ENCODE peak calls at places on chromosomes 12 and 14, in eight cellular contexts. S is cardiac muscle cell, O is HCT116, K is GM12878, N is SJSA1, T is tibial nerve, H is fibroblast of lung, E is K562. W is an unnamed sample. For H3K9me3, the result is how much of the 10 kb centered on the place peaks cover.

GRCh38 chr12:123142518-123142840 is 8.4 kb downstream of the PITPNM2 start:
- DNase-seq in E (no peak), K (no peak), O (no peak), S (no peak), H (no peak), N (no peak), T (no peak), W (no peak)

GRCh38 chr14:64970776-64971451 is 1.2 kb downstream of the RAB15 start:
- DNase-seq in K (no peak), O (no peak), T (no peak), S (no peak), H (no peak), N (no peak), E (no peak), W (no peak)

GRCh38 chr12:97465012-97465345 is 2.4 kb downstream of the RMST start:
- DNase-seq in O (no peak), E (no peak), K (no peak), N (no peak), T (no peak), S (no peak), H (no peak), W (no peak)

GRCh38 chr12:114555451-114555850 is 128.5 kb downstream of the TBX3 start:
- DNase-seq in N (no peak), H (no peak), K (no peak), T (no peak), S (no peak), E (no peak), O (no peak), W (no peak)

GRCh38 chr14:72619881-72620280 is 274.0 kb downstream of the DPF3 start:
- DNase-seq in E (no peak), K (no peak), N (no peak), O (no peak), T (no peak), S (no peak), H (no peak), W (no peak)

GRCh38 chr14:57462551-57462950 is 31.1 kb downstream of the CCDC198 start:
- DNase-seq in S (no peak), O (no peak), H (no peak), N (no peak), K (no peak), E (no peak), T (no peak), W (no peak)

GRCh38 chr12:104328790-104329189 is 25.3 kb downstream of the EID3 start:
- DNase-seq in E (no peak), O (no peak), K (no peak), N (no peak), H (no peak), T (no peak), S (no peak), W (no peak)

GRCh38 chr12:128381537-128381936 is 114.6 kb downstream of the TMEM132C start:
- DNase-seq in O (no peak), S (no peak), T (no peak), H (no peak), N (no peak), E (no peak), K (no peak), W (no peak)

GRCh38 chr14:103097994-103098957 is 3.8 kb downstream of the EXOC3L4 start:
- DNase-seq in E (peak), O (no peak), T (no peak), N (no peak), H (no peak), K (no peak), S (no peak), W (no peak)

GRCh38 chr14:33916663-33917565 is 34.0 kb downstream of the EGLN3 start:
- DNase-seq in T (no peak), S (peak), E (peak), N (no peak), O (no peak), K (no peak), H (no peak), W (no peak)

GRCh38 chr12:6570264-6570887 is 2.3 kb upstream of the NOP2 start:
- DNase-seq in O (peak), S (no peak), E (peak), T (no peak), H (peak), N (peak), K (no peak), W (no peak)

GRCh38 chr12:133080619-133081407 is at the start of gene ZNF140:
- DNase-seq in O (no peak), N (no peak), S (peak), E (peak), K (peak), H (peak), T (peak), W (peak)
- H3K9me3 ChIP-seq in O (under half), N (under half), S (under half), E (under half), K (half or more), H (under half), T (under half), W (half or more)

GRCh38 chr12:90044069-90044468 is 335.4 kb upstream of the ATP2B1 start:
- DNase-seq in S (no peak), N (no peak), K (no peak), H (no peak), O (no peak), E (no peak), T (no peak), W (no peak)

GRCh38 chr12:90043264-90043663 is 334.6 kb upstream of the ATP2B1 start:
- DNase-seq in K (no peak), N (no peak), S (peak), T (no peak), O (no peak), E (no peak), H (no peak), W (no peak)

GRCh38 chr12:90045559-90045958 is 336.9 kb upstream of the ATP2B1 start:
- DNase-seq in T (no peak), K (no peak), O (no peak), E (no peak), N (peak), H (no peak), S (no peak), W (no peak)

GRCh38 chr12:90048918-90049317 is 340.3 kb upstream of the ATP2B1 start:
- DNase-seq in E (no peak), H (no peak), K (no peak), S (no peak), O (no peak), N (no peak), T (no peak), W (no peak)
- H3K9me3 ChIP-seq in E (under half), H (under half), K (under half), S (under half), O (under half), N (under half), T (under half), W (under half)

DNA sequence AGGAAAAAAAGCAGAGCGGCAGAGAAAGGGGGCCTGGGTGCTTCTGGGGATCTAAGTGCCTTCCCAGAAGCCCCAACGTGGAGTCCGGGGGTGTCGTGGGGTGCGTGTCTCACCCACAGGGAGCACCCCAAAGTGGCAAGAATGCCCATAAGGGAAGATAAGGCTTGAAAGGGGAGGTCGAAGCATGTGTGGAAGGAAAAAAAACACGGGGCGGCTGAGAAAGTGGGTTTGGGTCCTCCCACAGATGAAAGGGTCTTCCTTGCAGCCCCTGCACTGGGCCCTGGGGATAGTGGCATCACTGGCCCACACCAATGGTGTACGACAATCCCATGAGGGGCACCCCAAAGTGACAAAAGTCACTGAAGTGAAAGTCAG is 275.5 kb downstream of the ALG10 start:
- DNase-seq in S (no peak), K (no peak), H (no peak), N (no peak), E (no peak), O (no peak), T (no peak), W (no peak)
- H3K9me3 ChIP-seq in S (under half), K (under half), H (under half), N (under half), E (under half), O (under half), T (under half), W (half or more)

DNA sequence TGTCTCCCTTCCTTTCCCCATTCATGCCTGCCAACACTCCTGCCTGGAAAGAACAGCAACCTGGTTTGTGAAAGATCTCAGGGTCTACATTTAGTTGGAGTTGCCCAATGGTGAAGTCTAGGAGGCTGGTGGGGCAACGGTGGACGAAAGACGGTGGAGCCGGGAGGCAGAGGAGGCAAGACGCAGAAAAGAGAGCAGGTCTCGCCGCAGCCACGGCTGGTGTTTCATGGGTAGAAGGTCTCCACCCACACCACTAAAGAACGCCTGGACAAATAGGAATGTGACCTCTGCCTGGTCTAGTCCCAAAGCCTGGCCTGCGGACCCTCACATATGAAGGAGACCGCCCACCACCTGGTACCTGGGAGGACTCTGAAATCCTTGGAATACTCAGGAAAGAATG is 185.6 kb downstream of the ALG10 start:
- DNase-seq in H (no peak), E (no peak), O (no peak), K (no peak), S (no peak), T (no peak), N (no peak), W (no peak)
- H3K9me3 ChIP-seq in H (under half), E (under half), O (under half), K (under half), S (under half), T (under half), N (under half), W (half or more)

DNA sequence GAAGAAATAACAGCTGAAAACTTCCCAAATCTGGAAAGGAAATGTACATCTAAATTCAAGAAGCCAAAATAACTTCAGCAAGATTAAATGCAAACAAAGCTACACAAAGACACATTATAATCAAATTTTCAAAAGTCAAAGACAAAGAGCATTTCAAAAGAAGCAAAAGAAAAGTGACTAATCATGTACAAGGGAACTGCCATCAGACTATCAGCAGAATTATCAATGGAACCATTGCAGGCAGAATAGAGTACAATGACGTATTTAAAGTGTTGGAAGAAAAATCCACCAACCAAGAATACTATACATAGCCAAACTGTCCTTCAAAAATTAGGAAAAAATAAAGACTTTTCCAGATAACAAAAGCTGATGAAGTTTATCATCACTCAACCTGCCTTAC is 147.5 kb downstream of the NELL2 start:
- DNase-seq in H (no peak), O (no peak), T (no peak), E (no peak), S (no peak), K (no peak), N (no peak), W (no peak)
- H3K9me3 ChIP-seq in H (under half), O (under half), T (under half), E (under half), S (under half), K (under half), N (under half), W (under half)

DNA sequence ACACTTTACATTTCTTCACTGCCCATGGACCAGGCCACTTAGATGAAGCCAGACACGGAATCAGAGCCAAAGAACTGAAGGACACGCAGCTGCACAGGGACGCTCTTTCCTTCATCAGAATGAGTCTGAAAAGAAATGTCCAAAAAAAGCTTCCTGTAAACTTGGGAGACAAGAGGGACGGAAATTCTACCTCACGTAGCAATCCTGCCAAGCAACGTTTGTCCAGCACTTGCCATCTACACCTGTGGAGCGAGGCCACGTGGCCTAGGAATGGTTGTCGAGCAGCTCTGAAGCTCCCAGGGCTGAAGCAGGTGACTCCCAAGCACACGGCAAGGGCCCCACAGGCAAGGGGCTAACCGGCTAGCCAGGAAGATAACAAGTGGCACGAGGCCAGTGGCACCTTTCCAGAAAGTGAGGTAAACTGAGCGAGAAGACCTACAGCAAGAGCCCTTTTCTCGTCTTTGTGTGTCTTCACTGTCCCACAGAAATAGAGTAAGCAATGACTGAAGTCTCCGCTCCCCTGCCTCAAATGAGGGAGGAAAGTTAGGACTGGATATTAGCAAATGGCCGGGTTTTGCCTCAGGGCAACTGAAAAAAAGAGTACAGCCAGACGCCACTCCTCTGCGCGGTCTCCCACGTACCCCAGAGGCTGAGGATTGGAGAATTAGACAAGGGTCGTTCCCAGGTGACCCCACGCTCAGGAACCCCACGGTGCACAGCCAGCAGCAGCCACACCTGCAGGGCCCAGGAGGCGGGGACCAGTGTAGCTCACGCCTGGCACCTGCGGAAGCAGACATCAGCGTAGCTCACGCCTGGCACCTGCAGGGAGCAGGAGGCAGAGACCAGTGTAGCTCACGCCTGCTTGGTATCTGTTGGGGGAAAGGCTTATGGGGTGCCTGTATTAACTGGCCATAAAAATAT is 7.7 kb downstream of the ZNF605 start:
- DNase-seq in O (no peak), H (no peak), K (no peak), T (no peak), E (no peak), N (peak), S (no peak), W (no peak)
- H3K9me3 ChIP-seq in O (under half), H (under half), K (half or more), T (under half), E (under half), N (half or more), S (under half), W (half or more)

DNA sequence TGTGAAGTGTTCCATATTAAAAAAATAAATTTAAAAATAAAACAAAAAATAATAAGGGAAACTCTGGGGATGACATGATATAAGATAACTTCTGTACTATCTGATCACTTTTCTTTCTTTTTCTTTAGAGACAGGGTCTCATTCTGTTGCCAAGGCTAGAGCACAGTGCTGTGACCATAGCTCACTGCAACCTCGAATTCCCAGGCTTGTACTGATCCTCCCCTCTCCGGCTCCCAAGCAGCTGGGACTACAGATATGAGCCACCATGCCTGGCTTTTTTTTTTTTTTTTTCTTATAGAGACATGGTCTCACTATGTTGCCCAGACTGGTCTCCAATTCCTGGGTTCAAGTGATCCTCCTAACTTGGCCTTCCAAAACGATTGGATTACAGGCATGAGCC is 10.4 kb upstream of the MIPOL1 start:
- DNase-seq in N (no peak), O (no peak), K (no peak), H (no peak), E (no peak), T (no peak), S (no peak), W (no peak)
- H3K9me3 ChIP-seq in N (under half), O (under half), K (under half), H (under half), E (under half), T (under half), S (under half), W (under half)

W was measured in AG04450.